ENCODE peak calls at places on chromosomes 12 and 14, in nine cellular contexts. C is epithelial cell of esophagus, F is fibroblast of the aortic adventitia, U is GM12865, T is MCF 10A, M is RWPE2, G is fibroblast of mammary gland, P is ovary, O is HCT116. L is an unnamed sample.
A peak's percentile ranks its signal among the peaks of the same experiment; 100 is the strongest.

GRCh38 chr12:48827513-48828096 is 9.3 kb downstream of the CACNB3 start:
- DNase-seq in C (no peak), F (no peak), U (no peak), T (no peak), M (no peak), G (no peak), P (no peak), O (no peak), L (no peak)

GRCh38 chr14:29521526-29522137 is 406.0 kb downstream of the PRKD1 start:
- DNase-seq in C (peak; percentile 37), F (peak; percentile 7), U (peak; percentile 6), T (peak; percentile 37), M (no peak), G (peak; percentile 40), P (no peak), O (no peak), L (no peak)

GRCh38 chr12:10372534-10372931 is 17.3 kb downstream of the KLRK1 start:
- DNase-seq in C (no peak), F (no peak), U (no peak), T (no peak), M (no peak), G (no peak), P (no peak), O (no peak), L (no peak)

GRCh38 chr12:95099270-95099790 is 25.9 kb upstream of the NR2C1 start:
- DNase-seq in C (no peak), F (no peak), U (no peak), T (no peak), M (no peak), G (no peak), P (no peak), O (no peak), L (no peak)

GRCh38 chr14:80978403-80978802 is 23.0 kb downstream of the TSHR start:
- DNase-seq in C (no peak), F (no peak), U (no peak), T (no peak), M (no peak), G (no peak), P (no peak), O (no peak), L (no peak)

GRCh38 chr12:91109148-91109564 is 2.1 kb downstream of the LUM start:
- DNase-seq in C (peak; percentile 69), F (peak; percentile 74), U (peak; percentile 73), T (peak; percentile 71), M (no peak), G (peak; percentile 80), P (peak; percentile 66), O (peak; percentile 27), L (peak; percentile 20)

GRCh38 chr12:92408072-92408900 is 262.6 kb upstream of the BTG1 start:
- DNase-seq in C (peak; percentile 58), F (peak; percentile 30), U (peak; percentile 87), T (peak; percentile 68), M (no peak), G (peak; percentile 50), P (no peak), O (peak; percentile 40), L (peak; percentile 30)

GRCh38 chr12:69738351-69739286 is at the start of gene RAB3IP:
- DNase-seq in C (peak; percentile 85), F (peak; percentile 41), U (peak; percentile 95), T (peak; percentile 82), M (peak; percentile 79), G (peak; percentile 59), P (peak; percentile 93), O (peak; percentile 73), L (peak; percentile 77)

GRCh38 chr14:65792208-65792905 is 379.8 kb downstream of the FUT8 start:
- DNase-seq in C (peak; percentile 52), F (peak; percentile 47), U (no peak), T (no peak), M (no peak), G (peak; percentile 29), P (no peak), O (peak; percentile 6), L (no peak)

GRCh38 chr14:85532981-85533820 is 3.3 kb downstream of the FLRT2 start:
- DNase-seq in C (peak; percentile 88), F (peak; percentile 92), U (no peak), T (peak; percentile 93), M (peak; percentile 76), G (peak; percentile 91), P (peak; percentile 79), O (no peak), L (no peak)

GRCh38 chr14:29236401-29236800 is 469.8 kb downstream of the FOXG1 start:
- DNase-seq in C (no peak), F (no peak), U (no peak), T (no peak), M (no peak), G (no peak), P (no peak), O (no peak), L (no peak)

GRCh38 chr12:80183939-80184338 is 84.6 kb downstream of the OTOGL start:
- DNase-seq in C (peak; percentile 27), F (no peak), U (no peak), T (peak; percentile 70), M (no peak), G (no peak), P (no peak), O (no peak), L (no peak)

GRCh38 chr12:110105961-110106540 is 18.1 kb upstream of the IFT81 start:
- DNase-seq in C (no peak), F (peak; percentile 31), U (no peak), T (no peak), M (no peak), G (no peak), P (no peak), O (no peak), L (no peak)

GRCh38 chr12:110100315-110100970 is 23.7 kb upstream of the IFT81 start:
- DNase-seq in C (peak; percentile 73), F (peak; percentile 87), U (peak; percentile 84), T (peak; percentile 78), M (no peak), G (peak; percentile 81), P (peak; percentile 73), O (peak; percentile 48), L (peak; percentile 44)

GRCh38 chr12:110104188-110104969 is 19.8 kb upstream of the IFT81 start:
- DNase-seq in C (no peak), F (peak; percentile 81), U (no peak), T (no peak), M (no peak), G (peak; percentile 59), P (no peak), O (no peak), L (no peak)

GRCh38 chr12:110105159-110105558 is 19.0 kb upstream of the IFT81 start:
- DNase-seq in C (no peak), F (no peak), U (no peak), T (no peak), M (no peak), G (no peak), P (no peak), O (no peak), L (no peak)

GRCh38 chr12:110102255-110102654 is 21.9 kb upstream of the IFT81 start:
- DNase-seq in C (peak; percentile 70), F (peak; percentile 56), U (peak; percentile 64), T (peak; percentile 74), M (no peak), G (peak; percentile 87), P (peak; percentile 52), O (peak; percentile 94), L (no peak)
- TF ChIP-seq CTCF in C (peak; percentile 49), F (peak; percentile 33), U (peak; percentile 23), T (peak; percentile 33), M (peak; percentile 52), G (peak; percentile 59), P (no peak), O (peak; percentile 78), L (no peak)

GRCh38 chr12:12079291-12079690 is 8.6 kb downstream of the BCL2L14 start:
- DNase-seq in C (peak; percentile 9), F (peak; percentile 61), U (no peak), T (no peak), M (no peak), G (peak; percentile 67), P (no peak), O (no peak), L (no peak)
- TF ChIP-seq CTCF in C (no peak), F (no peak), U (no peak), T (no peak), M (no peak), G (no peak), P (no peak), O (no peak), L (no peak)

GRCh38 chr12:55937956-55938355 is 7.0 kb downstream of the DGKA start:
- DNase-seq in C (peak; percentile 91), F (no peak), U (no peak), T (peak; percentile 49), M (no peak), G (no peak), P (no peak), O (no peak), L (no peak)

GRCh38 chr12:55934343-55934742 is 3.4 kb downstream of the DGKA start:
- DNase-seq in C (no peak), F (peak; percentile 66), U (no peak), T (no peak), M (no peak), G (peak; percentile 67), P (no peak), O (no peak), L (no peak)

GRCh38 chr12:55934773-55935172 is 3.8 kb downstream of the DGKA start:
- DNase-seq in C (no peak), F (no peak), U (no peak), T (no peak), M (no peak), G (no peak), P (no peak), O (no peak), L (no peak)

GRCh38 chr12:55933799-55934174 is 2.8 kb downstream of the DGKA start:
- DNase-seq in C (no peak), F (no peak), U (no peak), T (no peak), M (no peak), G (no peak), P (no peak), O (no peak), L (no peak)

DNA sequence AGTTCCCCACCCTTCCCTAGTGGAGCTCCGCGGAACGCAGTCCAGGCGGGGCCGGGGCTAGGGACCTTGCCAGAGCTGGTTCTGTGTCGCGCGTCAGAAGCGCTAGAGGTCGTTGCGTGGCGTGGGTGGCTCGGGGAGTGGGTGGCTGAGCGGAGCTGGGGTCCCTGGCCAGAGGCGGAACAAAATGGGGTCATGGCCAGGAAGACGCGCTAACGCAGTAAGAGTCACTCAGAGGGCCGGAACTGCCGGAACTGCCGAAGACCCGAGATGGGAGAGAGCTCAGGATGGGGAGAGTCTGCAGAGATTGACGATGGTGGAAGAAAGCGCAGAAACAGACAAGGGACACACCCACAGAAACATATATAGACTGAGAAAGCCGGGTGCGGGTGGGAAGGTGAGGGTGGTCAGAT is 4.8 kb downstream of the DGKA start:
- DNase-seq in C (no peak), F (no peak), U (no peak), T (no peak), M (no peak), G (no peak), P (peak; percentile 53), O (no peak), L (no peak)
- TF ChIP-seq CTCF in C (no peak), F (no peak), U (no peak), T (no peak), M (no peak), G (no peak), P (no peak), O (no peak), L (no peak)

DNA sequence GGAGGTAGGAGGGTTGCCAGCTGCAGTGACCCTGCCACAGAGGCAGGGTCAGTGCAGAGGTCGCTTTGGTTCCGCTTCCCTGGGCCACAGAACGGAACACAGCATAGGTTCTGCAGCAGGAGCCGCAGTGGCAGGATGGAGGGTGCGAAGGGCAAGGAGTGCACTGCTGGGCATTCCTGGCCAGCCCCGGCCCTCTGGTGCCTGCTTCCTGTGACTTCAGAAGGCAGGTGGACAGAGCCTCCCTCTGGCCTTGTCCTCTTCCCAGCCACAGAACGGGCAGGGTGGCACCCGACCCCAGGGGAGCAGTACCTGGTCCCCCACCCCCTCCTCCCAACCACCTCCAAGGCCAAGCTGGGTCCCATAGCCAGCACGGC is 37.7 kb downstream of the SLC8B1 start:
- DNase-seq in C (no peak), F (no peak), U (no peak), T (no peak), M (no peak), G (no peak), P (no peak), O (no peak), L (no peak)
- TF ChIP-seq CTCF in C (no peak), F (no peak), U (no peak), T (no peak), M (no peak), G (no peak), P (no peak), O (no peak), L (no peak)

L was measured in natural killer cell.